ENCODE peak calls at places on chromosomes 3 and 15, in five cellular contexts. R, U, W, P and I are unnamed samples.

GRCh38 chr3:115436767-115437301 is 186.5 kb upstream of the GAP43 start:
- DNase-seq in R (no peak), U (peak), W (peak), P (no peak), I (no peak)

GRCh38 chr3:69866988-69867720 is 127.9 kb downstream of the MITF start:
- DNase-seq in R (no peak), U (peak), W (peak), P (no peak), I (no peak)

GRCh38 chr15:62250978-62251377 is 85.9 kb upstream of the C2CD4B start:
- DNase-seq in R (no peak), U (no peak), W (no peak), P (no peak), I (no peak)

GRCh38 chr15:77507911-77508310 is 87.2 kb downstream of the HMG20A start:
- DNase-seq in R (no peak), U (peak), W (peak), P (no peak), I (no peak)

GRCh38 chr3:136818191-136818850 is 605 bp upstream of the SLC35G2 start:
- DNase-seq in R (no peak), U (peak), W (no peak), P (peak), I (peak)

GRCh38 chr3:72338942-72339749 is 509.1 kb downstream of the SHQ1 start:
- DNase-seq in R (no peak), U (peak), W (peak), P (peak), I (no peak)

GRCh38 chr15:73571346-73571745 is 61.8 kb downstream of the NPTN start:
- DNase-seq in R (no peak), U (no peak), W (no peak), P (no peak), I (no peak)

GRCh38 chr3:51539291-51539891 is 872 bp downstream of the RAD54L2 start:
- DNase-seq in R (peak), U (peak), W (peak), P (peak), I (peak)

GRCh38 chr3:98557324-98558010 is 25.7 kb downstream of the GPR15 start:
- DNase-seq in R (no peak), U (peak), W (peak), P (no peak), I (no peak)

GRCh38 chr3:32420138-32420981 is 28.7 kb downstream of the CMTM7 start:
- DNase-seq in R (no peak), U (peak), W (peak), P (no peak), I (no peak)

GRCh38 chr15:92821491-92822116 is 78.5 kb upstream of the CHD2 start:
- DNase-seq in R (no peak), U (peak), W (peak), P (no peak), I (peak)

GRCh38 chr15:35181538-35181937 is 96.4 kb upstream of the NANOGP8 start:
- DNase-seq in R (no peak), U (peak), W (peak), P (no peak), I (no peak)

GRCh38 chr15:42367041-42367440 is 7.7 kb downstream of the CAPN3 start:
- DNase-seq in R (no peak), U (no peak), W (no peak), P (no peak), I (no peak)

GRCh38 chr15:80194914-80195313 is 42.1 kb downstream of the FAH start:
- DNase-seq in R (no peak), U (no peak), W (no peak), P (no peak), I (no peak)

GRCh38 chr3:53828581-53828980 is 17.6 kb downstream of the CHDH start:
- DNase-seq in R (no peak), U (no peak), W (no peak), P (no peak), I (no peak)

GRCh38 chr15:26028086-26028740 is 165.1 kb upstream of the ATP10A start:
- DNase-seq in R (no peak), U (peak), W (no peak), P (no peak), I (no peak)

GRCh38 chr15:72197460-72198409 is at the start of gene GRAMD2A:
- DNase-seq in R (no peak), U (peak), W (peak), P (no peak), I (no peak)

GRCh38 chr3:139304383-139304782 is 39.4 kb upstream of the MRPS22 start:
- DNase-seq in R (no peak), U (no peak), W (no peak), P (no peak), I (no peak)

GRCh38 chr3:120681506-120682038 is 467 bp downstream of the HGD start:
- DNase-seq in R (no peak), U (no peak), W (no peak), P (no peak), I (no peak)

GRCh38 chr3:193982258-193982659 is 153.7 kb upstream of the HES1 start:
- DNase-seq in R (no peak), U (peak), W (peak), P (no peak), I (no peak)

GRCh38 chr3:186722457-186722856 is 5.3 kb downstream of the KNG1 start:
- DNase-seq in R (no peak), U (no peak), W (no peak), P (no peak), I (peak)

GRCh38 chr3:23937296-23937695 is 7.8 kb upstream of the NR1D2 start:
- DNase-seq in R (no peak), U (no peak), W (no peak), P (no peak), I (no peak)

GRCh38 chr3:187020376-187020775 is 90.0 kb downstream of the ST6GAL1 start:
- DNase-seq in R (no peak), U (no peak), W (no peak), P (no peak), I (peak)

GRCh38 chr3:43964640-43965039 is 273.9 kb downstream of the ABHD5 start:
- DNase-seq in R (no peak), U (no peak), W (no peak), P (no peak), I (peak)

GRCh38 chr3:59774613-59775012 is 724.8 kb upstream of the CFAP20DC start:
- DNase-seq in R (no peak), U (peak), W (peak), P (no peak), I (no peak)

DNA sequence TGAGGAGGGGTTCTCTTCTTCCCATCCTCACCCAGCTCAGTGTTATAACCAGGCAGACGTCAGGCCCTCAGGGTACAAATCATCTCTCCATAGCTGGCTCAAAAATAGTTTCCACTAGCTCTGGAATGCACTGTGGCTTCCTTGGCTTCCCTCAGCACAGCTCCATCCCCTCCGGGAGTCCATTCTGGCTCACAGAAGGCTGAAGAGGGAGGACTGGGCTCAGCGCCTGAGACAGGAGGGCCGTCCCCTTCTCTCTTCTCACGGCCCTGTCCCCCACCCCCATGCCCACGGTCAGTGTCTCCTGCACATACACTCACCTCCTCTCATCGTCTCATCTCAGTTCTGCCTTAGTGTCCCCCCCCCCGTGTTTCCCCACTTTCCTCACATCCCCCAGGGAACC is 50.1 kb downstream of the UMPS start:
- DNase-seq in R (no peak), U (peak), W (no peak), P (no peak), I (no peak)
- H3K9ac ChIP-seq in R (no peak), U (peak), W (no peak), P (no peak), I (no peak)

GRCh38 chr3:143567823-143568222 is 280.4 kb downstream of the SLC9A9 start:
- DNase-seq in R (no peak), U (peak), W (no peak), P (no peak), I (no peak)

GRCh38 chr3:143571548-143571947 is 276.7 kb downstream of the SLC9A9 start:
- DNase-seq in R (no peak), U (peak), W (no peak), P (no peak), I (no peak)

GRCh38 chr3:143562789-143563188 is 285.5 kb downstream of the SLC9A9 start:
- DNase-seq in R (no peak), U (peak), W (no peak), P (no peak), I (no peak)

GRCh38 chr3:143563786-143564185 is 284.5 kb downstream of the SLC9A9 start:
- DNase-seq in R (no peak), U (no peak), W (no peak), P (peak), I (no peak)

DNA sequence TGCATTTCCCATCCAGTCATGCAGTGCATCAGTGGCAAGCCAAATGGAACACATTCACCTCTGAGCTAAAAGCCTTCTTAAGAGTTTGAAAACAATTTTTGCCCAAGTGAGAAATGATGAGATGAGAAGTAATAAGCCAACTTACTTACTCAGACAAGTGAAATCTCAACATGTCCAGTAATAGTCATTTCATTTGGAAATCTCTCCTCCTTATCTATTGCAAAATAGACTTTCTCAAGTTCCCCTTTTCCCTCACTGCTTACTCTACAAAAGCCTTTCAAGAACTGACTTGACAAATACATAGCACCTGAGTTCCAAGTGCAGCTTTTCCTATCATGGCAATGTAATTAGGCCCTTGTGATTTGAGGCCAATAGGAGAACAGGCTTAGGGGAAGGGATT is 282.3 kb downstream of the SLC9A9 start:
- DNase-seq in R (no peak), U (peak), W (no peak), P (no peak), I (no peak)
- H3K9ac ChIP-seq in R (no peak), U (no peak), W (no peak), P (no peak), I (no peak)

DNA sequence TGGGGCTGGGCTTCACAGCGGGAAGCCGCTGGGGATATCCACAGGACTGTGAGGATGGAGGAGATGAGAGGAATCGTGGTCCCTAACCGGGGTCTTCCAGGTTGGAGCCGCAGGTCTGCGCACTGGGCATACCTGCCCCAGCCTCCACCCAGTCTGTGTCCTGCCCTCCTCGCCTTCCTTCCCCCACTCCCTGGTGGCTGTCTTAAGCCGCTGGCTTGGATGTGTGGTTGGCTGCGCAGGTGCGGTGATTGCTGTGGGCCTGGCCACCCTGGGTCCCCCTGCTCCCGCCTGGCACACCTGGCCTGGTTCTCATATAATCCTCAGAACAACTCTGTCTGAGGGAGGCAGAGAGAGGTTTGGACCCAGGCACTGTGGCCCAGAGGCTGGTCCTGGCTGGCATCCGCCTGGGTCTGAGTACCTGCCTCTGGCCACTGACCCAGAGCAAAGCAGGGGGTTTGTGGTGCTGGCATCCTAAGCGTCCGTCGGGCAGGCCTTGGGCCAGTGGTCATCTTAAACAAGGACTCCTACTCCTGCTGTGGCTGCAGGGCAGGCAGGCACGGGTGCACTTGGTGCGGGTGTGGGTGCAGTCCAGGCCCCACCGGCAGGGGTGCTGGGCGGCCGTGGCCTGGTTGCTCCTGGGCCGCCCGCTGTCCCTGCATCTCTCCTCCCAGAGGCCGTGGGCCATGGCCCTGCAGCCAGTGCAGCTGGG is 18.7 kb downstream of the PLXNA1 start:
- DNase-seq in R (no peak), U (no peak), W (no peak), P (no peak), I (no peak)
- H3K9ac ChIP-seq in R (no peak), U (peak), W (no peak), P (no peak), I (no peak)

GRCh38 chr15:55914446-55914845 is 79.0 kb downstream of the NEDD4 start:
- DNase-seq in R (no peak), U (peak), W (no peak), P (no peak), I (no peak)
- H3K9ac ChIP-seq in R (no peak), U (no peak), W (peak), P (no peak), I (no peak)